ENCODE peak calls at places on chromosome 7, in seven cellular contexts. L is K562; X is activated CD8-positive, alpha-beta T cell treated with anti-CD3 and anti-CD28 coated beads for 36 hours; M is astrocyte of the spinal cord; Q is mammary epithelial cell; Y is Peyer's patch; N is HCT116. W is an unnamed sample.

GRCh38 chr7:144842377-144842851 is 6.6 kb upstream of the TPK1 start:
- DNase-seq in L (peak), X (peak), M (no peak), Q (peak), Y (peak), N (no peak), W (no peak)

GRCh38 chr7:155205368-155206285 is 92.1 kb upstream of the INSIG1 start:
- DNase-seq in L (peak), X (peak), M (peak), Q (peak), Y (peak), N (peak), W (no peak)

GRCh38 chr7:14115706-14116105 is 126.2 kb upstream of the ETV1 start:
- DNase-seq in L (no peak), X (no peak), M (no peak), Q (no peak), Y (no peak), N (no peak), W (no peak)

GRCh38 chr7:9026121-9026520 is 592.7 kb downstream of the NXPH1 start:
- DNase-seq in L (no peak), X (no peak), M (no peak), Q (no peak), Y (no peak), N (no peak), W (no peak)

GRCh38 chr7:144529269-144529926 is 125.9 kb upstream of the NOBOX start:
- DNase-seq in L (no peak), X (no peak), M (no peak), Q (no peak), Y (no peak), N (no peak), W (no peak)

GRCh38 chr7:92961966-92962365 is 125.6 kb upstream of the CDK6 start:
- DNase-seq in L (no peak), X (no peak), M (no peak), Q (peak), Y (no peak), N (no peak), W (no peak)

GRCh38 chr7:47380325-47381131 is 201.4 kb downstream of the TNS3 start:
- DNase-seq in L (peak), X (no peak), M (peak), Q (peak), Y (peak), N (no peak), W (no peak)

GRCh38 chr7:158439035-158439434 is 148.6 kb downstream of the PTPRN2 start:
- DNase-seq in L (no peak), X (no peak), M (no peak), Q (no peak), Y (no peak), N (no peak), W (no peak)

GRCh38 chr7:13021566-13021965 is 334.1 kb downstream of the ARL4A start:
- DNase-seq in L (no peak), X (no peak), M (peak), Q (no peak), Y (no peak), N (no peak), W (no peak)

GRCh38 chr7:122677149-122677548 is 21.8 kb downstream of the RNF133 start:
- DNase-seq in L (no peak), X (no peak), M (no peak), Q (no peak), Y (no peak), N (no peak), W (no peak)

GRCh38 chr7:45940939-45941338 is 19.9 kb upstream of the IGFBP3 start:
- DNase-seq in L (no peak), X (no peak), M (no peak), Q (no peak), Y (no peak), N (no peak), W (no peak)

GRCh38 chr7:561631-562393 is 42.2 kb upstream of the PDGFA start:
- DNase-seq in L (no peak), X (no peak), M (no peak), Q (no peak), Y (peak), N (no peak), W (no peak)

GRCh38 chr7:82566752-82567151 is 123.2 kb upstream of the CACNA2D1 start:
- DNase-seq in L (no peak), X (no peak), M (no peak), Q (no peak), Y (no peak), N (no peak), W (no peak)

GRCh38 chr7:138649506-138649905 is 51.7 kb downstream of the SVOPL start:
- DNase-seq in L (no peak), X (no peak), M (no peak), Q (peak), Y (no peak), N (no peak), W (no peak)

DNA sequence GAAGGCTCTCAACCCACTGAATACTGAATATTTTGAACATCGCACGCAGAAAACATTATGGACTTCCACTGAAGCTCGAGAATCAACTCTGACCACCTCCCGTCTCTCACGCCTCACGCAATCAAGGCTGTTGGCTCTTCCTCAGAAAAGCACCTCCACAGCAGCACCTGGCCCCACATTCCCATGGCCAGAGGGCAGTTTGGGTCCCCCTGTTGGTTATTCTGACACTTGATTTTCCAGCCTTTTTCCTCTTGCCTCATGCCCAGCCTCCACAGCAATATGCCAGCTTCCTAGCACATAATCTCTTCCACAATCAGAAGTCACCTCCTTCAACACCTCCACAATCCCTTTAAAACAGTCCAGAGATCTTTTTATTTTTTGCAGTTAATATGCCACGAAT is 55.9 kb downstream of the SVOPL start:
- DNase-seq in L (peak), X (no peak), M (no peak), Q (no peak), Y (no peak), N (no peak), W (no peak)
- TF ChIP-seq CTCF in L (peak), X (no peak), M (no peak), Q (no peak), Y (no peak), N (peak), W (no peak)

GRCh38 chr7:48703446-48703845 is 220.9 kb upstream of the CDC14C start:
- DNase-seq in L (no peak), X (no peak), M (no peak), Q (no peak), Y (no peak), N (no peak), W (no peak)

GRCh38 chr7:48710995-48711394 is 213.4 kb upstream of the CDC14C start:
- DNase-seq in L (no peak), X (no peak), M (no peak), Q (no peak), Y (no peak), N (no peak), W (no peak)

GRCh38 chr7:48708635-48709034 is 215.7 kb upstream of the CDC14C start:
- DNase-seq in L (no peak), X (no peak), M (peak), Q (peak), Y (no peak), N (no peak), W (no peak)
- TF ChIP-seq CTCF in L (no peak), X (no peak), M (no peak), Q (peak), Y (no peak), N (no peak), W (no peak)

GRCh38 chr7:139034855-139035587 is 821 bp downstream of the ZC3HAV1L start:
- DNase-seq in L (no peak), X (peak), M (peak), Q (peak), Y (peak), N (no peak), W (no peak)
- TF ChIP-seq CTCF in L (no peak), X (no peak), M (no peak), Q (no peak), Y (no peak), N (no peak), W (no peak)

GRCh38 chr7:105718511-105718925 is 137.2 kb upstream of the EFCAB10 start:
- DNase-seq in L (no peak), X (no peak), M (no peak), Q (peak), Y (no peak), N (peak), W (no peak)

GRCh38 chr7:105715528-105715927 is 134.2 kb upstream of the EFCAB10 start:
- DNase-seq in L (no peak), X (peak), M (no peak), Q (no peak), Y (no peak), N (no peak), W (no peak)

GRCh38 chr7:105708681-105709080 is 127.4 kb upstream of the EFCAB10 start:
- DNase-seq in L (no peak), X (no peak), M (no peak), Q (no peak), Y (no peak), N (no peak), W (no peak)

GRCh38 chr7:105711726-105712402 is 130.6 kb upstream of the EFCAB10 start:
- DNase-seq in L (no peak), X (no peak), M (no peak), Q (no peak), Y (no peak), N (no peak), W (no peak)

GRCh38 chr7:105713488-105714465 is 132.5 kb upstream of the EFCAB10 start:
- DNase-seq in L (no peak), X (no peak), M (no peak), Q (peak), Y (no peak), N (no peak), W (no peak)
- TF ChIP-seq CTCF in L (no peak), X (no peak), M (no peak), Q (no peak), Y (no peak), N (no peak), W (no peak)

DNA sequence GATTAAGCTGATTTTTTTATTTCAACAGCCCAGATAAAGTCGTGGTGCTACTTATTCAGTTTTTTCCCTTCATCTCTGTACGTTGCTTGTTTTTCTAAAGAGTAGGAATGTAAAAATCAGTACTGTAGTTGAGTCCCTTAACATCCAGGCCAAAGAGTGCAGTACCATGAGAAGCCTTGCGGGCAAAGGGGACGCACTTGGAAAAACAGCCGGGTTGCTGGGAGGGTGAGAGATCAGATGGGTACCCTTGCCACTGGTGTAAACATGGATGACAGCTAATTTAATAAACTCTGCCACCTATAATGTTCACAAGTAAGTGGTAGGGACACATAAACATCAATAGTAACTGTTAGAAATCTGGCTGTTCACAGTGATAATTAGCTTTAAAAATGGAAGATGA is 175.9 kb downstream of the POU6F2 start:
- DNase-seq in L (no peak), X (no peak), M (no peak), Q (no peak), Y (no peak), N (no peak), W (no peak)
- TF ChIP-seq CTCF in L (no peak), X (no peak), M (no peak), Q (no peak), Y (no peak), N (peak), W (no peak)

GRCh38 chr7:94434031-94434430 is 39.3 kb downstream of the COL1A2 start:
- DNase-seq in L (no peak), X (no peak), M (peak), Q (no peak), Y (no peak), N (no peak), W (no peak)
- TF ChIP-seq CTCF in L (no peak), X (no peak), M (no peak), Q (no peak), Y (no peak), N (no peak), W (no peak)

GRCh38 chr7:34844936-34845665 is 187.1 kb downstream of the NPSR1 start:
- DNase-seq in L (no peak), X (peak), M (no peak), Q (no peak), Y (no peak), N (no peak), W (no peak)

GRCh38 chr7:34846976-34847375 is 189.0 kb downstream of the NPSR1 start:
- DNase-seq in L (no peak), X (no peak), M (no peak), Q (no peak), Y (no peak), N (no peak), W (no peak)

GRCh38 chr7:34848670-34849069 is 188.6 kb downstream of the DPY19L1 start:
- DNase-seq in L (no peak), X (peak), M (no peak), Q (no peak), Y (no peak), N (no peak), W (no peak)

GRCh38 chr7:34844401-34844800 is 186.4 kb downstream of the NPSR1 start:
- DNase-seq in L (no peak), X (no peak), M (no peak), Q (no peak), Y (no peak), N (no peak), W (no peak)

DNA sequence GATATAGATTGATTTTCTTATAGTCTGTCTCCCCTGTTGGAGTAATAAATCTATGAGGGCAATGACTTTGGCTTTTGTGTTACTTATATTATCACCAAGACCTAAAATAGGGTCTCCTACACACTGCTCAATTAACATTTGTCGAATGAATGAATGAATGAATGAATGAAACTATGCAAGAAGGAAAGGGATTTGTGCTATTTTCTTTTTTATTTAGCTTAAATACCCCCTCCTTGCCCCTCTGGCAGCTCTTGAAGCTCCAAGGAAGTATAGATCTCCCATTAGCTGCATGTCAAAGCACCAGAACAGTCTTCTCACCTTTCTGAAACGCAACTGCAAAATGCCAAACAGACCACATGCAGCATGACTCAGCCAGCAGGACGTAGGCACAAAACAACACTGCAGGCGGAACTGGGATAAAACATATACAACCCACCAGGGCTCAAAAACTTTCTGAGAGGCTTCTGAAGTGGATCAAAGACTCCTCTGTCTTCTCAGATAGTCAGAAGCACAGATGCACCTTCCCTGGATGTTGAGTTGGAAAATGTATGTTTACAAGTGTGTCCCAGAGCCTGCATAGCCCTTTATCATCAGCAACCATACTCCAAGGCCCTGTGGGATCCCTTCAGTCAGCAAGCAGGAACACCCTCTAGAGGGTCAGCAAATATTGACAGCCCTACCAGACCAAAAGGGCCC is 187.8 kb downstream of the NPSR1 start:
- DNase-seq in L (peak), X (no peak), M (peak), Q (peak), Y (no peak), N (no peak), W (no peak)
- TF ChIP-seq CTCF in L (no peak), X (no peak), M (no peak), Q (no peak), Y (no peak), N (peak), W (no peak)

GRCh38 chr7:51428226-51428887 is 111.7 kb upstream of the COBL start:
- DNase-seq in L (peak), X (peak), M (no peak), Q (no peak), Y (peak), N (peak), W (no peak)
- TF ChIP-seq CTCF in L (peak), X (peak), M (peak), Q (peak), Y (peak), N (peak), W (no peak)

DNA sequence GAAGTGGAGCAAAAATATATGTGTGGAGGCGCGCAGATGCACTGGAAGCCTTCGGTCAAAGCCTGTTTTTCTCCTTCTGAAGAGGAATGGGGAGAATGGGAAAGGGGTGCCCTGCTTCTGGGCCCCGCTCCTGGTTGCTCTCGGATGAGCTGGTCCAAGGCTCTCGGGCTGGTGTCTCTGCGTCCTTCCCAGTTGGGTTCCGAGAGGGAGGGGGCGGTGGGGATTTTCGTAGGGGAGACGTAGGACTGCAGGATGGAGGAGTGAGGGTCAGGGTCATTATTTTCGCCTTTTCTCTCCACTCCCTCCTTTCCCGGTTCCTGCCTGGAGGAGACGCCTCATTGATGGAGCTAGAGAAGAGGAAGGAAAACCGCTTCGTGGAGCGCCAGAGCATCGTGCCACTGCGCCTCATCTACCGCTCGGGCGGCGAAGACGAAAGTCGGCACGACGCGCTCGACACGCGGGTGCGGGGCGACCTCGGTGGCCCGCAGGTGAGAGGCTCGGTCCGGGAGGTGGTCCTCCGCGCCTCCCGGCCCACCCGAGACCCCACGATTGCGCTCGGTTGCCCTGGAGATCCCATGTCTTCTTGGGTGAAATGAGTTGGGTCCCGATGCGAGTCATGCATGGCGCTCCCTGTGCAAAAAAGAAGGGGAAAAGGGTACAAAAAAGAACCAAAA is 785 bp downstream of the ADAM22 start:
- DNase-seq in L (no peak), X (peak), M (peak), Q (peak), Y (no peak), N (no peak), W (no peak)
- TF ChIP-seq CTCF in L (no peak), X (no peak), M (no peak), Q (no peak), Y (no peak), N (no peak), W (no peak)

W was measured in mesothelial cell of epicardium.